ENCODE peak calls at places on chromosomes 2 and 18, in four cellular contexts. One of them, this sample, is unnamed. For H3K36me3, the result is how much of the 10 kb centered on the place peaks cover.

GRCh38 chr2:232891621-232892071 is 21.6 kb downstream of the SNORC start:
- DNase-seq in tibial artery: peak
- DNase-seq in lung: no peak
- DNase-seq in testis: peak
- DNase-seq in this sample: no peak

GRCh38 chr2:47697000-47697601 is 85.8 kb upstream of the MSH6 start:
- DNase-seq in lung: no peak
- DNase-seq in tibial artery: no peak
- DNase-seq in testis: no peak
- DNase-seq in this sample: no peak

GRCh38 chr18:78999939-79000338 is 20.3 kb downstream of the SALL3 start:
- DNase-seq in testis: no peak
- DNase-seq in tibial artery: no peak
- DNase-seq in lung: no peak
- DNase-seq in this sample: no peak

GRCh38 chr2:95353613-95354468 is 48.7 kb upstream of the FAHD2A start:
- DNase-seq in testis: no peak
- DNase-seq in tibial artery: peak
- DNase-seq in lung: no peak
- DNase-seq in this sample: no peak

GRCh38 chr2:61493523-61493942 is 22.6 kb upstream of the USP34 start:
- DNase-seq in testis: no peak
- DNase-seq in tibial artery: no peak
- DNase-seq in lung: no peak
- DNase-seq in this sample: no peak

GRCh38 chr2:109066501-109066900 is 62.5 kb upstream of the SH3RF3 start:
- DNase-seq in lung: no peak
- DNase-seq in testis: no peak
- DNase-seq in tibial artery: no peak
- DNase-seq in this sample: no peak

GRCh38 chr18:45687617-45688016 is 36.4 kb upstream of the SLC14A1 start:
- DNase-seq in testis: no peak
- DNase-seq in tibial artery: no peak
- DNase-seq in lung: no peak
- DNase-seq in this sample: no peak

GRCh38 chr2:168160897-168161296 is 86.5 kb downstream of the STK39 start:
- DNase-seq in lung: no peak
- DNase-seq in testis: no peak
- DNase-seq in tibial artery: no peak
- DNase-seq in this sample: no peak

GRCh38 chr2:19933351-19933981 is 31.7 kb upstream of the TTC32 start:
- DNase-seq in tibial artery: no peak
- DNase-seq in lung: no peak
- DNase-seq in testis: no peak
- DNase-seq in this sample: no peak

GRCh38 chr2:96291751-96292150 is 13.6 kb downstream of the SNRNP200 start:
- DNase-seq in tibial artery: no peak
- DNase-seq in lung: no peak
- DNase-seq in testis: no peak
- DNase-seq in this sample: no peak

GRCh38 chr2:85476624-85477023 is 58.1 kb downstream of the SH2D6 start:
- DNase-seq in tibial artery: no peak
- DNase-seq in testis: no peak
- DNase-seq in lung: no peak
- DNase-seq in this sample: no peak

GRCh38 chr2:60445684-60446184 is 107.7 kb downstream of the BCL11A start:
- DNase-seq in testis: no peak
- DNase-seq in lung: no peak
- DNase-seq in tibial artery: no peak
- DNase-seq in this sample: no peak

GRCh38 chr2:99635710-99636431 is 146.1 kb upstream of the REV1 start:
- DNase-seq in lung: no peak
- DNase-seq in testis: peak
- DNase-seq in tibial artery: peak
- DNase-seq in this sample: peak

GRCh38 chr2:108923019-108923700 is 65.9 kb downstream of the EDAR start:
- DNase-seq in testis: no peak
- DNase-seq in tibial artery: peak
- DNase-seq in lung: no peak
- DNase-seq in this sample: no peak

GRCh38 chr2:219701847-219702634 is 74.6 kb downstream of the SLC4A3 start:
- DNase-seq in tibial artery: no peak
- DNase-seq in lung: no peak
- DNase-seq in testis: peak
- DNase-seq in this sample: peak

GRCh38 chr2:66537001-66537400 is 102.1 kb downstream of the MEIS1 start:
- DNase-seq in tibial artery: no peak
- DNase-seq in testis: no peak
- DNase-seq in lung: no peak
- DNase-seq in this sample: peak

GRCh38 chr2:30663806-30664205 is 143.4 kb downstream of the CAPN13 start:
- DNase-seq in testis: no peak
- DNase-seq in tibial artery: no peak
- DNase-seq in lung: peak
- DNase-seq in this sample: no peak

GRCh38 chr2:24957221-24957620 is 14.5 kb downstream of the DNAJC27 start:
- DNase-seq in lung: no peak
- DNase-seq in testis: no peak
- DNase-seq in tibial artery: no peak
- DNase-seq in this sample: no peak
- H3K36me3 ChIP-seq in lung: under half
- H3K36me3 ChIP-seq in testis: under half
- H3K36me3 ChIP-seq in tibial artery: half or more
- H3K36me3 ChIP-seq in this sample: under half

GRCh38 chr2:127951031-127951430 is 65.3 kb upstream of the AMMECR1L start:
- DNase-seq in tibial artery: no peak
- DNase-seq in testis: no peak
- DNase-seq in lung: no peak
- DNase-seq in this sample: no peak
- H3K36me3 ChIP-seq in tibial artery: half or more
- H3K36me3 ChIP-seq in testis: under half
- H3K36me3 ChIP-seq in lung: under half
- H3K36me3 ChIP-seq in this sample: under half

GRCh38 chr18:55235094-55235461 is 275.8 kb upstream of the CCDC68 start:
- DNase-seq in lung: no peak
- DNase-seq in testis: no peak
- DNase-seq in tibial artery: no peak
- DNase-seq in this sample: no peak

GRCh38 chr18:55234366-55235093 is 275.3 kb upstream of the CCDC68 start:
- DNase-seq in testis: peak
- DNase-seq in lung: peak
- DNase-seq in tibial artery: peak
- DNase-seq in this sample: peak

GRCh38 chr18:55232506-55232905 is 273.2 kb upstream of the CCDC68 start:
- DNase-seq in testis: no peak
- DNase-seq in tibial artery: no peak
- DNase-seq in lung: no peak
- DNase-seq in this sample: no peak

GRCh38 chr18:55236150-55236931 is 277.1 kb upstream of the CCDC68 start:
- DNase-seq in tibial artery: peak
- DNase-seq in testis: no peak
- DNase-seq in lung: no peak
- DNase-seq in this sample: peak

GRCh38 chr18:55233850-55234249 is 274.6 kb upstream of the CCDC68 start:
- DNase-seq in testis: no peak
- DNase-seq in tibial artery: no peak
- DNase-seq in lung: no peak
- DNase-seq in this sample: no peak
- H3K36me3 ChIP-seq in testis: under half
- H3K36me3 ChIP-seq in tibial artery: under half
- H3K36me3 ChIP-seq in lung: under half
- H3K36me3 ChIP-seq in this sample: half or more

DNA sequence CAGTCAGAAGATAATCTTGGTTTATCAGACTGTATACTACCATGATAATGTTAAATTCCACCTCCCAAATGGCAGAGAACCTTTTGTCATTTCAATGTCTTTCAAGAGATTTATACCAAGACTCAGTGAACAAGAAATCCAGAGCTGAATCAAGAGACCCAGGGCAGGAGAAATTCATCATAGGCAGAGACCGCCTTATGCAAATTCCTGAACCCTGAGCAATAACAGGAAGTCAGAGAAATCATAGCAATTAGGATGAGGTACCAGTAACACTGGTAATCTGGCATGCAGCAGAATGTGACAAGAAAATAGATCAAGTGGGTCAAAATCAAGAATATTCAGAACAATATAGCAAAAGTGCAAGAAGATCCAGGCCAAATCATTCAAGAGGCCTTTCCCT is 412.4 kb upstream of the LRATD1 start:
- DNase-seq in lung: no peak
- DNase-seq in testis: no peak
- DNase-seq in tibial artery: no peak
- DNase-seq in this sample: no peak
- H3K36me3 ChIP-seq in lung: under half
- H3K36me3 ChIP-seq in testis: under half
- H3K36me3 ChIP-seq in tibial artery: under half
- H3K36me3 ChIP-seq in this sample: under half